ENCODE peak calls at places on chromosome 14, in eight cellular contexts. L is WTC11, Z is IMR-90, A is HepG2, C is A549, J is H1, M is K562, Y is GM12878. R is an unnamed sample.

GRCh38 chr14:104293851-104294627 is 155.7 kb downstream of the KIF26A start:
- DNase-seq in C (peak), J (no peak), A (no peak), Z (no peak), L (peak), M (no peak), Y (no peak), R (no peak)

GRCh38 chr14:37819155-37820015 is 224.0 kb downstream of the TTC6 start:
- DNase-seq in Z (peak), L (no peak), C (peak), M (no peak), A (peak), Y (no peak), J (no peak), R (no peak)

GRCh38 chr14:39442293-39442692 is 10.1 kb upstream of the FBXO33 start:
- DNase-seq in Y (no peak), M (no peak), C (no peak), Z (peak), J (no peak), A (no peak), L (no peak), R (no peak)

GRCh38 chr14:95398630-95399547 is 79.2 kb upstream of the CLMN start:
- DNase-seq in Z (no peak), M (no peak), C (no peak), A (peak), L (no peak), J (no peak), Y (no peak), R (no peak)

GRCh38 chr14:26730929-26731618 is 133.2 kb upstream of the NOVA1 start:
- DNase-seq in J (peak), L (peak), C (peak), M (peak), Z (peak), Y (no peak), A (no peak), R (peak)

GRCh38 chr14:99213101-99213500 is 58.9 kb downstream of the BCL11B start:
- DNase-seq in Y (no peak), A (no peak), M (no peak), L (no peak), Z (no peak), C (no peak), J (no peak), R (no peak)

GRCh38 chr14:30196861-30197260 is 269.2 kb upstream of the PRKD1 start:
- DNase-seq in C (no peak), L (no peak), M (no peak), J (no peak), A (no peak), Y (no peak), Z (no peak), R (no peak)

GRCh38 chr14:63573579-63573978 is 30.4 kb upstream of the PPP2R5E start:
- DNase-seq in J (no peak), L (no peak), Y (no peak), A (no peak), M (no peak), Z (peak), C (no peak), R (no peak)

GRCh38 chr14:32825058-32825457 is 113.6 kb upstream of the NPAS3 start:
- DNase-seq in A (no peak), Z (no peak), L (no peak), Y (no peak), C (no peak), M (no peak), J (no peak), R (no peak)

GRCh38 chr14:97277711-97278110 is 480.5 kb downstream of the VRK1 start:
- DNase-seq in M (no peak), Y (no peak), Z (no peak), L (peak), C (no peak), A (no peak), J (no peak), R (no peak)

GRCh38 chr14:75577724-75578098 is 709 bp upstream of the FLVCR2 start:
- DNase-seq in L (peak), Y (peak), Z (peak), M (peak), C (peak), A (peak), J (peak), R (peak)

GRCh38 chr14:50839048-50839447 is 8.1 kb upstream of the NIN start:
- DNase-seq in L (no peak), M (no peak), A (peak), Z (peak), C (no peak), Y (no peak), J (no peak), R (no peak)

GRCh38 chr14:50836515-50836914 is 5.6 kb upstream of the NIN start:
- DNase-seq in J (no peak), M (no peak), L (no peak), Z (peak), C (no peak), A (no peak), Y (no peak), R (no peak)

GRCh38 chr14:50835280-50835679 is 4.3 kb upstream of the NIN start:
- DNase-seq in Y (peak), J (no peak), C (no peak), A (peak), Z (peak), L (no peak), M (no peak), R (no peak)

GRCh38 chr14:50837850-50838470 is 7.0 kb upstream of the NIN start:
- DNase-seq in Y (no peak), Z (no peak), C (no peak), M (no peak), L (no peak), J (no peak), A (no peak), R (no peak)

DNA sequence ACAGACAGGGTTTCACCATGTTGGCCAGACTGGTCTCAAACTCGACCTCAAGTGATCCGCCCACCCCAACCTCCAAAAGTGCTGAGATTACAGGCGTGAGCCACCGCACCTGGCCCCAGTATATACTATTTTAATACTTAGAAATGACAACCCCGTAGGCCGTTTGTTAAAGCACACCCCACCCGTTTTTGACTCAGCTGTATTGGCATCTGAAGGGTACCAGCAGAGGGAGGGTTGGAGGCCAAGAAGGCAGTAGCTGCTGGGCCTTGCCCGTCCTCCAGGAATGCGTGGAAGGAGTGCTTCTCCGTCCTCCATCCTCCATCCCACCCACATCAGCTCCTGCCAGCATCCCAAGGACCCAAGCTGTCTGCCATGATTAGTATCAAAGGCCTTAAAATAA is 6.3 kb upstream of the NIN start:
- DNase-seq in L (no peak), J (no peak), Z (no peak), Y (no peak), C (no peak), M (no peak), A (no peak), R (no peak)
- TF ChIP-seq USF2 in L (no peak), J (no peak), Z (no peak), Y (no peak), C (no peak), M (no peak), A (no peak), R (no peak)

GRCh38 chr14:20350860-20351259 is 7.4 kb downstream of the PARP2 start:
- DNase-seq in M (no peak), A (no peak), J (no peak), C (no peak), Y (no peak), Z (peak), L (no peak), R (no peak)

DNA sequence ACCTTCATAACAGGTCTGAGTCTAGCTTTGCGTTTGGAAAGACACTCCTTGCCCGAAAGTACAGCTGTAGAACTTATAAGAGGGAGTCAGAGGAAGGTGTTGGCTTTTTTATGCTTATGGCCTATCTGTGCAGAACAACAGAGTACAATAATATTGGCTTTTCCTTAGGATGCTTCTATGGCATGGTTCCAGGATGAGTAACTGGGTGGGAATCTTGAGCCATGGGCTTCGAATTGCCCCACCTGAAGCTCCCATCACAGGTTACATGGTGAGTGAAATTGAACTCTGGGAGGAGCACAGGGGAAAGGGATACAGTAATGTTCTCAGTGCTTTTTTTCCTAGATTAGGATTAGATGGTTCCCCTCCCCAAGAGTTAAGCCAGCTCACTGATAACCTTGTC is 13.0 kb downstream of the PARP2 start:
- DNase-seq in Y (no peak), C (no peak), M (no peak), Z (peak), L (no peak), A (no peak), J (no peak), R (no peak)
- TF ChIP-seq USF2 in Y (no peak), C (no peak), M (no peak), Z (no peak), L (no peak), A (no peak), J (no peak), R (no peak)

GRCh38 chr14:65415613-65416012 is 3.1 kb downstream of the FUT8 start:
- DNase-seq in M (no peak), Y (no peak), A (no peak), J (no peak), C (no peak), Z (no peak), L (no peak), R (peak)

GRCh38 chr14:65413739-65414045 is 1.2 kb downstream of the FUT8 start:
- DNase-seq in Z (no peak), Y (no peak), A (no peak), J (no peak), C (no peak), L (no peak), M (no peak), R (no peak)

GRCh38 chr14:65412189-65412846 is at the start of gene FUT8:
- DNase-seq in M (peak), Z (peak), L (peak), Y (peak), J (peak), A (peak), C (peak), R (peak)

GRCh38 chr14:65412881-65413738 is 580 bp downstream of the FUT8 start:
- DNase-seq in Z (peak), J (no peak), Y (no peak), L (peak), A (peak), M (no peak), C (peak), R (peak)

DNA sequence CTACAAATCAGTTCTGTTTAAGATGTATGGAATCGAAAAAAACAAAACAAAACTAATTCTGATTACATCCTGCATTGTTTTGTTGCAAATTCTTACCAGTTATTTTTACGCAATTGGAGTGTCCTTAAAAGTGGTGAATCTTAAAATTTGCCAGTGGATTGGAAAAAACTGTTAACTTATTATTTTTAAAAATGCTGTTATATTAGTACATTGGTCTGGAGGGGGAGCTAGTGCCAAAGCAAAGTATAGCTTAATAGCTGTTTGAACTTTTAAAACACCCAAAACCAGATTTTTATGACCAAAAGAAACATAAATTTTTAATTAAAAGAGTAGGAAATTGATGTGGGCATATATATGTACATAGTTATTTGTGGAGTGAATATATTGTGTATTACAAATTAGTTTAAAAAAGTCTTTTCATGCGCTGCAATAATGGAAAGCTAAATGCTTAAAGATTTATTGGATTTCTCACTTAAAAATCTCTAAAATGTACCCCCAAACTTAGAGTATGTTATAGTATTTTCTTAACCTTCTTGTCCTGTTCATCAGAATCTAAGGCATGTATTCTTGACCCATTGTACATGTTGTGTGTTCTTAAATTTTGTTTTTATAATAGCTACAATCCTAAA is 2.5 kb downstream of the FUT8 start:
- DNase-seq in J (no peak), Y (no peak), C (peak), Z (peak), L (no peak), A (peak), M (no peak), R (peak)
- TF ChIP-seq USF2 in J (no peak), Y (no peak), C (no peak), Z (no peak), L (no peak), A (no peak), M (no peak), R (no peak)

GRCh38 chr14:100403802-100404201 is 80.7 kb downstream of the SLC25A47 start:
- DNase-seq in Z (no peak), A (no peak), C (no peak), J (no peak), M (no peak), L (no peak), Y (no peak), R (no peak)

GRCh38 chr14:100404419-100404818 is 81.3 kb downstream of the SLC25A47 start:
- DNase-seq in Y (no peak), M (peak), C (no peak), L (no peak), J (no peak), Z (no peak), A (no peak), R (no peak)

GRCh38 chr14:100401031-100401692 is 78.0 kb downstream of the SLC25A47 start:
- DNase-seq in A (no peak), Z (no peak), J (no peak), Y (no peak), M (no peak), C (no peak), L (no peak), R (peak)

GRCh38 chr14:100400115-100400514 is 77.0 kb downstream of the SLC25A47 start:
- DNase-seq in A (no peak), L (no peak), J (no peak), M (no peak), Z (no peak), C (no peak), Y (no peak), R (peak)

DNA sequence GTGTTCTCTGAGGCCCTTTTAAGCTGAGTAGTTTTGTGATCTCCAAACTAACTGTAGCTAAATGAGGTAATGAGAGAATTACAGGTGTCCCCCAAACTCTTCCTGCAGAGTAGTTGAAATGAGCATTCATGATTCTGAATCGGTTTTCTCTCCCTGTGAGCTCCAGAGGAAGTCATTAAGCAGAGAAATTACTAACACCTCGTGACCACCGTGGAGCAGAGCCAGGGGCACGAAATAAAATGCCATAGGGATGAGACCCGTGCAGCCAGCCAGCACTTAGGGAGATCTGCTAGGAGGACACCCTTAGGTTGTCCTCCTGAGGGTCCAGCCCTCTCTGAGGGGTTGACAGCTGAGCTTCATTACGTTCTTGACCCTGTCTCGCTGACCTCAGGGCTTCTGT is 79.5 kb downstream of the SLC25A47 start:
- DNase-seq in Z (no peak), C (no peak), M (no peak), J (no peak), L (no peak), Y (no peak), A (no peak), R (no peak)
- TF ChIP-seq USF2 in Z (peak), C (no peak), M (no peak), J (no peak), L (no peak), Y (no peak), A (no peak), R (no peak)

DNA sequence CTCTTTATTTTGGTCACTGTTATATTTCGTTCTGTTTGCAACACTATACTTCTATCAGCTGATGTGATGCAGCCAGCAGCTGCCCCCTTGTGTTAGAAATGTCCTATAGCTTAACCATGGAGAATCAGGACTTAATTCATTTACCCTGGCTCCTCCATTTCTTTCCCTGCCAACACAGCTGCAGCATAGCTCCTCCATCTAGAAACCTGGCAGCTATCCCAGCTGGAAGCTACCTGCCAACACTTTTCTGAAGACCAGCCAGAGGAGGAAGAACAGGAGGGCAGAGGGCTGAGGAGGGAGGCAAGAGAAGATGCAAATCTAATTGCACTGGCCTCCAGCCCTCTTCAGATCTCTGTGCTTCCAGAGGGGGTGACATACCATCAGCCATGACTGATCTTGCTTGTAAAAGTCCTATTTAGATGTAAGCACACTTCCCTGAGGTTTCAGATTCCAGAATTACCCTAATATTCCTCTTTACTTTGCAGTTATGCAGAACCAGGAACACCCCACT is 156.8 kb upstream of the TMEM260 start:
- DNase-seq in Y (no peak), M (peak), L (peak), J (no peak), Z (peak), C (peak), A (peak), R (peak)
- TF ChIP-seq USF2 in Y (no peak), M (no peak), L (no peak), J (no peak), Z (peak), C (no peak), A (no peak), R (no peak)

DNA sequence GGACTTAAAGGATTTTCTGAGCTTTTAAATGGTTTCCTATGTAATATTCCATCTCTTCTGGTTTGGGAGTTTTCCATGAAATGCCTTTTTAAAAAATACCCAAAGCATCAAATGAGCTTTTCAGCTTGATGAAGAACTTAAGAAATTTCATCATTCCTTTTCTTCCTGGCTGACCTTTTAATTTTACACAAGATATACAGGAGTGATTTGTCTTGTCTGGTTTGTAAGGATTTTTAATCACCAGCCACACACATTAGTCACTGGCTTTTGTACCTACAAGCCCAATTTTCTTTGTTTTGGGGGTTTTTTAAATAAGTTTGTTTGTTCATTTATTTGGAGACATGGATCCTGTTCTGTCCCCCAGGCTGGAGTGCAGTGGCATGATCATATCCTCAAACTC is 182.8 kb upstream of the HIF1A start:
- DNase-seq in L (no peak), Y (no peak), J (no peak), C (no peak), Z (peak), M (no peak), A (no peak), R (no peak)
- TF ChIP-seq USF2 in L (no peak), Y (no peak), J (no peak), C (no peak), Z (no peak), M (no peak), A (no peak), R (no peak)

GRCh38 chr14:34361504-34362011 is 100.5 kb downstream of the SPTSSA start:
- DNase-seq in J (no peak), Y (no peak), Z (peak), L (no peak), M (no peak), C (no peak), A (no peak), R (no peak)
- TF ChIP-seq USF2 in J (no peak), Y (no peak), Z (no peak), L (no peak), M (no peak), C (no peak), A (no peak), R (no peak)

R was measured in SK-N-SH.